ENCODE peak calls at places on chromosome 5, in eight cellular contexts. A is activated naive CD8-positive, alpha-beta T cell treated with anti-CD3 and anti-CD28 coated beads, Interleukin-2, amount 10 ng/mL, durations not matched to agents 7 days and 5 days; J is HEK293T; H is NCI-H1417; R is OCI-LY7; G is breast epithelium; K is mesendoderm; D is AG10803. S is an unnamed sample.

GRCh38 chr5:135568923-135569360 is 9.8 kb downstream of the CXCL14 start:
- DNase-seq in H (no peak), J (no peak), A (no peak), D (no peak), R (no peak), G (no peak), K (no peak), S (no peak)

GRCh38 chr5:175328687-175329086 is 115.3 kb downstream of the DRD1 start:
- DNase-seq in D (no peak), J (no peak), K (no peak), R (no peak), H (no peak), G (no peak), A (no peak), S (no peak)

GRCh38 chr5:120174089-120174488 is 290.0 kb upstream of the PRR16 start:
- DNase-seq in K (no peak), G (no peak), H (no peak), A (no peak), J (no peak), D (no peak), R (no peak), S (no peak)

GRCh38 chr5:135491552-135492318 is 39.6 kb upstream of the TIFAB start:
- DNase-seq in J (no peak), R (no peak), K (peak), D (no peak), H (peak), G (no peak), A (no peak), S (peak)

GRCh38 chr5:4880304-4880741 is 259.8 kb upstream of the ADAMTS16 start:
- DNase-seq in R (no peak), H (no peak), A (no peak), K (no peak), D (no peak), J (no peak), G (no peak), S (no peak)

GRCh38 chr5:57434227-57434640 is 48.4 kb downstream of the ACTBL2 start:
- DNase-seq in K (no peak), D (peak), R (no peak), A (no peak), G (no peak), J (no peak), H (no peak), S (no peak)

GRCh38 chr5:42791151-42791550 is 20.5 kb downstream of the SELENOP start:
- DNase-seq in D (peak), A (no peak), K (no peak), J (no peak), R (no peak), G (no peak), H (peak), S (no peak)

GRCh38 chr5:11584008-11584407 is 320.2 kb downstream of the CTNND2 start:
- DNase-seq in A (no peak), D (no peak), R (no peak), H (no peak), K (peak), G (no peak), J (no peak), S (no peak)

GRCh38 chr5:55410840-55411239 is 103.1 kb downstream of the MTREX start:
- DNase-seq in J (no peak), H (no peak), D (no peak), R (no peak), K (no peak), G (no peak), A (no peak), S (no peak)

GRCh38 chr5:164475339-164475977 is 970.0 kb downstream of the MAT2B start:
- DNase-seq in H (peak), K (peak), G (no peak), J (peak), R (peak), A (no peak), D (peak), S (no peak)

GRCh38 chr5:76838481-76839261 is 11.1 kb upstream of the S100Z start:
- DNase-seq in G (no peak), K (peak), A (no peak), J (no peak), H (peak), R (no peak), D (peak), S (no peak)

GRCh38 chr5:34012791-34013190 is 4.9 kb upstream of the AMACR start:
- DNase-seq in A (no peak), D (peak), G (no peak), K (no peak), J (no peak), H (no peak), R (no peak), S (no peak)

GRCh38 chr5:68661237-68661636 is 432.6 kb upstream of the SLC30A5 start:
- DNase-seq in A (no peak), J (peak), D (peak), H (no peak), G (no peak), R (peak), K (peak), S (peak)

GRCh38 chr5:158414333-158414762 is 555.4 kb upstream of the CLINT1 start:
- DNase-seq in K (no peak), J (no peak), H (no peak), R (no peak), G (no peak), A (no peak), D (no peak), S (no peak)

GRCh38 chr5:155728857-155729683 is 597.9 kb upstream of the SGCD start:
- DNase-seq in G (no peak), A (no peak), K (peak), H (peak), R (no peak), D (peak), J (no peak), S (no peak)

GRCh38 chr5:135149956-135150723 is 116.1 kb upstream of the PITX1 start:
- DNase-seq in K (peak), D (no peak), J (no peak), G (no peak), R (no peak), H (peak), A (no peak), S (no peak)

GRCh38 chr5:139775872-139776271 is 19.7 kb upstream of the PSD2 start:
- DNase-seq in A (no peak), K (no peak), H (no peak), J (no peak), R (no peak), G (no peak), D (no peak), S (no peak)

S was measured in stomach.